ENCODE peak calls at places on chromosomes 6 and 20, in eight cellular contexts. Q is heart left ventricle, N is fibroblast of pulmonary artery, I is GM06990, F is fibroblast of mammary gland, P is H9, C is spleen, X is Peyer's patch. K is an unnamed sample.

GRCh38 chr6:157813757-157814455 is 9.1 kb upstream of the SNX9 start:
- DNase-seq in F (peak; percentile 92), I (no peak), P (no peak), N (peak; percentile 89), X (no peak), C (no peak), Q (no peak), K (no peak)

GRCh38 chr20:37336369-37337207 is 9.4 kb upstream of the SRC start:
- DNase-seq in I (peak; percentile 87), P (peak; percentile 72), Q (peak; percentile 83), X (peak; percentile 72), C (peak; percentile 87), F (peak; percentile 41), N (peak; percentile 58), K (peak; percentile 83)

GRCh38 chr6:137426007-137426689 is 68.0 kb downstream of the OLIG3 start:
- DNase-seq in I (peak; percentile 50), X (no peak), C (no peak), F (no peak), N (no peak), P (no peak), Q (no peak), K (no peak)

GRCh38 chr6:32148722-32149576 is 2.8 kb downstream of the PRRT1 start:
- DNase-seq in Q (peak; percentile 61), X (peak; percentile 27), F (no peak), N (no peak), C (peak; percentile 85), P (peak; percentile 91), I (no peak), K (no peak)

GRCh38 chr6:28137458-28138020 is 4.1 kb upstream of the ZKSCAN8 start:
- DNase-seq in C (no peak), P (no peak), F (peak; percentile 29), X (no peak), I (peak; percentile 61), N (peak; percentile 27), Q (no peak), K (peak; percentile 50)

GRCh38 chr6:17281100-17281496 is at the start of gene RBM24:
- DNase-seq in F (peak; percentile 63), I (no peak), X (no peak), Q (peak; percentile 60), N (peak; percentile 78), P (peak; percentile 65), C (no peak), K (peak; percentile 59)

GRCh38 chr20:49386848-49387605 is 95.4 kb downstream of the KCNB1 start:
- DNase-seq in Q (no peak), I (no peak), C (peak; percentile 28), X (no peak), F (no peak), N (peak; percentile 14), P (no peak), K (no peak)

GRCh38 chr6:30875244-30876038 is 8.9 kb upstream of the DDR1 start:
- DNase-seq in Q (no peak), F (no peak), N (no peak), I (no peak), P (no peak), C (no peak), X (no peak), K (no peak)

GRCh38 chr6:43767553-43768505 is 2.2 kb upstream of the VEGFA start:
- DNase-seq in F (no peak), X (no peak), Q (no peak), C (no peak), P (no peak), N (no peak), I (no peak), K (no peak)

GRCh38 chr20:36833275-36834020 is 42.5 kb upstream of the TLDC2 start:
- DNase-seq in F (peak; percentile 65), Q (peak; percentile 60), I (no peak), C (no peak), P (no peak), X (no peak), N (no peak), K (no peak)

GRCh38 chr20:17644451-17644850 is 37.6 kb downstream of the RRBP1 start:
- DNase-seq in N (no peak), X (no peak), P (no peak), I (no peak), C (peak; percentile 63), F (no peak), Q (peak; percentile 59), K (no peak)

GRCh38 chr6:130183271-130184222 is 39.2 kb downstream of the SAMD3 start:
- DNase-seq in F (no peak), Q (no peak), X (peak; percentile 25), I (no peak), P (no peak), C (no peak), N (no peak), K (no peak)

GRCh38 chr6:31356216-31356945 is 598 bp downstream of the HLA-B start:
- DNase-seq in C (peak; percentile 90), I (peak; percentile 75), P (no peak), X (no peak), F (no peak), Q (peak; percentile 74), N (peak; percentile 25), K (peak; percentile 58)

GRCh38 chr6:168734523-168734922 is 293.5 kb downstream of the SMOC2 start:
- DNase-seq in C (no peak), I (no peak), F (no peak), Q (no peak), P (no peak), N (no peak), X (no peak), K (no peak)

GRCh38 chr20:59640267-59640666 is 35.9 kb downstream of the PHACTR3 start:
- DNase-seq in C (no peak), I (no peak), Q (no peak), N (no peak), P (no peak), F (no peak), X (no peak), K (no peak)

GRCh38 chr6:46221221-46221793 is 50.5 kb upstream of the ENPP5 start:
- DNase-seq in I (no peak), Q (no peak), X (no peak), C (no peak), P (no peak), F (peak; percentile 60), N (peak; percentile 52), K (peak; percentile 53)

GRCh38 chr20:25238319-25239037 is 9.4 kb upstream of the PYGB start:
- DNase-seq in C (no peak), Q (no peak), X (no peak), P (no peak), I (no peak), N (peak; percentile 54), F (peak; percentile 51), K (no peak)

GRCh38 chr20:41131594-41132387 is 5.6 kb upstream of the PLCG1 start:
- DNase-seq in N (no peak), P (no peak), X (no peak), Q (no peak), F (no peak), C (no peak), I (peak; percentile 44), K (no peak)

GRCh38 chr20:48283470-48284110 is 498.3 kb upstream of the SULF2 start:
- DNase-seq in I (no peak), F (peak; percentile 77), X (no peak), N (peak; percentile 97), P (no peak), C (no peak), Q (peak; percentile 54), K (no peak)

GRCh38 chr6:152096863-152097496 is 289.5 kb downstream of the ESR1 start:
- DNase-seq in Q (no peak), X (no peak), F (peak; percentile 94), I (no peak), P (no peak), C (no peak), N (peak; percentile 82), K (no peak)

GRCh38 chr6:111263837-111264236 is 176.5 kb downstream of the SLC16A10 start:
- DNase-seq in I (no peak), N (peak; percentile 56), P (no peak), Q (no peak), X (no peak), F (peak; percentile 85), C (no peak), K (no peak)

GRCh38 chr6:66496659-66497058 is 789.6 kb upstream of the EYS start:
- DNase-seq in P (no peak), X (no peak), I (no peak), F (peak; percentile 19), Q (no peak), C (no peak), N (peak; percentile 10), K (no peak)

DNA sequence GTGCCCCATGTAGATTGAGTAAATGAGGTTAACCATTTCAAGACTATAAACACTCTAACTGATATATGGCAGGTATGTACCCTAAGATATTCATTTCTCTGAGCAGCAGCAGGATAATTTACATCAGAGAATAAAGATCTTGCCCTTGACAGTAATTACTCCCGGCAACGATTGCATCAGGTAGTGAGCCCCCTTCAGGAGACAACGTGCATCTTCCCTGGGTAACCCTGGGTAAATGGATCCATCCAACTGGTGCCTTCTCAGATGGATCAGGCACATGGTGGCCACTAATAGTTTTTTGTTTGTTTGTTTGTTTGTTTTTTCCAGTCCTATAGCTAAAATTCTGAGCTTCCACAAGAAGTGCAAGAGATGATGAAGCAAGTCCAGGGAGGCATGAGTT is 469.4 kb upstream of the SLC35B3 start:
- DNase-seq in C (no peak), N (no peak), F (no peak), I (no peak), X (no peak), Q (no peak), P (peak; percentile 52), K (no peak)
- TF ChIP-seq CTCF in C (no peak), N (no peak), F (peak; percentile 3), I (peak; percentile 66), X (no peak), Q (no peak), P (peak; percentile 75), K (peak; percentile 18)

GRCh38 chr20:2816583-2817340 is 598 bp downstream of the TMEM239 start:
- DNase-seq in C (no peak), Q (no peak), F (no peak), X (no peak), N (no peak), P (peak; percentile 74), I (no peak), K (no peak)
- TF ChIP-seq CTCF in C (no peak), Q (no peak), F (no peak), X (no peak), N (no peak), P (peak; percentile 61), I (peak; percentile 23), K (no peak)

GRCh38 chr20:56171087-56172012 is 77.2 kb upstream of the MC3R start:
- DNase-seq in Q (no peak), F (no peak), X (no peak), I (no peak), N (no peak), P (no peak), C (no peak), K (no peak)
- TF ChIP-seq CTCF in Q (peak; percentile 41), F (no peak), X (no peak), I (no peak), N (no peak), P (no peak), C (no peak), K (no peak)

GRCh38 chr6:8889514-8889913 is 454.2 kb upstream of the SLC35B3 start:
- DNase-seq in Q (no peak), C (no peak), F (no peak), N (no peak), I (no peak), P (no peak), X (no peak), K (no peak)

DNA sequence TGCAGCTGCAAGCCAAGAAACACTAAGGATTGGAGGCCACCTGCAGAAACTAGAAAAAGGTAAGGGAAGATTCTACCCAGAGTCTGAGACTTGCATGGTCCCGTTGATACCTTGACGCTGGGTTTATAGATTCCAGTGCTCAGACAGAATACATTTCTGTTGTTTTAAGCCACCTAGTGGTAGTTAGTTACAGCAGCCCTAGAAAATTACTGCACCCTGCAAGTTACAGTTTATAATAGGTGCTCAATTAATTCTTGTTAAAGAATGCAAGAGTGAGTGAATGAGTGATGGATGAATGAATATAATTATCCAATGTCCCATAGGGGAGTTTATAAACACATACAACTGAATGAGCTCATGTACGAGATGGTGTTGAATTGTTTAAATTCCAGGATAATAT is 453.1 kb upstream of the SLC35B3 start:
- DNase-seq in F (no peak), P (no peak), C (no peak), N (no peak), Q (no peak), I (no peak), X (no peak), K (peak; percentile 25)
- TF ChIP-seq CTCF in F (peak; percentile 11), P (peak; percentile 70), C (no peak), N (peak; percentile 11), Q (peak; percentile 10), I (peak; percentile 53), X (no peak), K (peak; percentile 17)